ENCODE peak calls at places on chromosomes 13 and 19, in five cellular contexts. R is astrocyte, L is Peyer's patch, U is lung, D is testis. B is an unnamed sample. For H3K4me1, the result is how much of the 10 kb centered on the place peaks cover.

GRCh38 chr13:33388254-33388998 is 102.9 kb upstream of the STARD13 start:
- DNase-seq in R (no peak), L (no peak), U (no peak), D (no peak), B (no peak)

GRCh38 chr19:21094347-21095025 is 12.5 kb downstream of the ZNF714 start:
- DNase-seq in R (no peak), L (no peak), U (no peak), D (no peak), B (no peak)

GRCh38 chr19:33263325-33264023 is 37.8 kb upstream of the SLC7A10 start:
- DNase-seq in R (no peak), L (no peak), U (no peak), D (no peak), B (no peak)

GRCh38 chr13:98345103-98345899 is 168.2 kb upstream of the RNF113B start:
- DNase-seq in R (no peak), L (no peak), U (no peak), D (no peak), B (no peak)

GRCh38 chr13:20721454-20722357 is 18.2 kb downstream of the IL17D start:
- DNase-seq in R (peak), L (no peak), U (peak), D (peak), B (no peak)

GRCh38 chr19:3554254-3555083 is 2.9 kb downstream of the MFSD12 start:
- DNase-seq in R (no peak), L (peak), U (no peak), D (no peak), B (no peak)

GRCh38 chr19:18610556-18611326 is 1.9 kb upstream of the TMEM59L start:
- DNase-seq in R (no peak), L (no peak), U (no peak), D (no peak), B (no peak)

GRCh38 chr19:18479964-18480723 is 41.7 kb downstream of the ELL start:
- DNase-seq in R (peak), L (peak), U (no peak), D (peak), B (no peak)

GRCh38 chr13:75635101-75635620 is 969 bp upstream of the LMO7 start:
- DNase-seq in R (no peak), L (no peak), U (no peak), D (no peak), B (no peak)

GRCh38 chr13:78659450-78660110 is 625 bp upstream of the OBI1 start:
- DNase-seq in R (no peak), L (no peak), U (no peak), D (no peak), B (no peak)

GRCh38 chr13:48493076-48493765 is 39.7 kb downstream of the RCBTB2 start:
- DNase-seq in R (no peak), L (no peak), U (no peak), D (no peak), B (no peak)

GRCh38 chr13:84430441-84430840 is 548.2 kb upstream of the SLITRK1 start:
- DNase-seq in R (no peak), L (no peak), U (no peak), D (no peak), B (no peak)

GRCh38 chr13:45325806-45326205 is 15.2 kb downstream of the TPT1 start:
- DNase-seq in R (peak), L (no peak), U (no peak), D (peak), B (no peak)

GRCh38 chr13:75136151-75136550 is 345.8 kb downstream of the TBC1D4 start:
- DNase-seq in R (peak), L (no peak), U (no peak), D (no peak), B (no peak)

GRCh38 chr19:19443902-19444693 is 38.6 kb downstream of the GATAD2A start:
- DNase-seq in R (no peak), L (no peak), U (no peak), D (no peak), B (no peak)

GRCh38 chr13:66689628-66690027 is 540.5 kb downstream of the PCDH9 start:
- DNase-seq in R (peak), L (no peak), U (no peak), D (peak), B (no peak)

GRCh38 chr13:96029002-96029401 is 24.2 kb downstream of the UGGT2 start:
- DNase-seq in R (no peak), L (no peak), U (no peak), D (no peak), B (no peak)

GRCh38 chr13:50116430-50116973 is 101.3 kb downstream of the KCNRG start:
- DNase-seq in R (no peak), L (no peak), U (no peak), D (no peak), B (no peak)

GRCh38 chr13:100163375-100163774 is 74.5 kb downstream of the PCCA start:
- DNase-seq in R (no peak), L (no peak), U (no peak), D (no peak), B (no peak)

GRCh38 chr13:87393358-87393757 is 277.8 kb upstream of the SLITRK5 start:
- DNase-seq in R (no peak), L (no peak), U (no peak), D (no peak), B (no peak)

GRCh38 chr13:32025730-32026129 is 5.8 kb upstream of the FRY start:
- DNase-seq in R (no peak), L (no peak), U (no peak), D (no peak), B (no peak)

GRCh38 chr13:85314686-85315085 is 484.5 kb downstream of the SLITRK6 start:
- DNase-seq in R (no peak), L (no peak), U (no peak), D (no peak), B (no peak)

GRCh38 chr19:18340990-18341868 is 831 bp downstream of the PGPEP1 start:
- DNase-seq in R (peak), L (peak), U (peak), D (peak), B (no peak)

GRCh38 chr19:35718345-35719041 is 690 bp downstream of the KMT2B start:
- DNase-seq in R (no peak), L (peak), U (peak), D (peak), B (no peak)

GRCh38 chr13:94232956-94233355 is 246.5 kb downstream of the DCT start:
- DNase-seq in R (no peak), L (no peak), U (no peak), D (no peak), B (no peak)

GRCh38 chr13:30312859-30313258 is 5.5 kb upstream of the KATNAL1 start:
- DNase-seq in R (peak), L (no peak), U (no peak), D (no peak), B (no peak)

GRCh38 chr13:98351636-98352035 is 174.6 kb upstream of the RNF113B start:
- DNase-seq in R (no peak), L (no peak), U (no peak), D (no peak), B (no peak)

GRCh38 chr19:48629599-48630288 is 7.4 kb downstream of the DBP start:
- DNase-seq in R (peak), L (peak), U (no peak), D (peak), B (no peak)

GRCh38 chr19:1161716-1162115 is 12.4 kb downstream of the SBNO2 start:
- DNase-seq in R (no peak), L (no peak), U (no peak), D (no peak), B (no peak)
- H3K4me1 ChIP-seq in R (under half), L (under half), U (under half), D (under half), B (under half)

DNA sequence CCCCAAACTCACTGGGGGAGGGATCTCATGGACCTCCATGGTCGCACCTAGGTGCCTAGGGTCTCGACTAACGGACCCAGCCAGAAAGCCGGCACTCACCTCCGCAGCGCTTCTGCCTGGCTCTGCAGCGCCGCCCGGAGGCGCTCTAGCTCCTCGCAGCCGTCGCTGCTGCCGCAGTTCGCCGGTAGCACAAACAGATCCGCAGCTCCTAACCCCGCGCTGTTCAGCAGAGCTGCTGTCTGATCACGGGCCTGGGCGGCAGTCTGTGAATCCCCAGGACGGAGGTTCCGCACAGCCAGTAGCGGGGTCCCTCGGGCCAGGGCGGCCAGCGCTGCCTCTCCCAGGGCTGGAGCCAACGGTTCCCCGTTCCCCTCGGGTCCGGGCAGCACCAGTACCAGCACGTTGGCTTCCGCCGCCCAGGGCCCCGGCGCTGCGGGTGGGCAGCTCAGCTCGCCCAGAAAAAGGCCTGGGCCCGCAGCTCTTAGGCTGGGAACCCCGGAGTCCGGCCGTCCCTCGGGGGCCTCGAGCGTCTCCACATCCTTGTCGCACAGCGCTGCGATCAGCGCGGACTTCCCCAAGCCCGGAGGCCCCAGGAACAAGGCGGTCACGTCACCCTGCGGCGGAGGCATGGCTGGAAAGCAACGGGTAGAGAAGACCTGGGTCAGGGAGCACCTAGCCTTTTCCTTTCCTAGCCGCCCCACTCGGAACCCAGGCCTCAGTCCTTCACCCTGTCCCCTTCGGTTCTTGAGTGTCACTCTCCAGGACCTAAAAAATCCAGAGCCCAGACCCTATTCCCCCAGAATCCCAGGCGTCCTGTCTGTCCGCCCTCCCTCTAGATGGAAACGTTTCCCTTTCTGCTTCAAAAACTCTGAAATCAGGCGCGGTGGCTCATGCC is 977 bp downstream of the IRGQ start:
- DNase-seq in R (peak), L (peak), U (peak), D (peak), B (no peak)
- TF ChIP-seq CTCF in R (peak), L (peak), U (peak), D (peak), B (peak)

DNA sequence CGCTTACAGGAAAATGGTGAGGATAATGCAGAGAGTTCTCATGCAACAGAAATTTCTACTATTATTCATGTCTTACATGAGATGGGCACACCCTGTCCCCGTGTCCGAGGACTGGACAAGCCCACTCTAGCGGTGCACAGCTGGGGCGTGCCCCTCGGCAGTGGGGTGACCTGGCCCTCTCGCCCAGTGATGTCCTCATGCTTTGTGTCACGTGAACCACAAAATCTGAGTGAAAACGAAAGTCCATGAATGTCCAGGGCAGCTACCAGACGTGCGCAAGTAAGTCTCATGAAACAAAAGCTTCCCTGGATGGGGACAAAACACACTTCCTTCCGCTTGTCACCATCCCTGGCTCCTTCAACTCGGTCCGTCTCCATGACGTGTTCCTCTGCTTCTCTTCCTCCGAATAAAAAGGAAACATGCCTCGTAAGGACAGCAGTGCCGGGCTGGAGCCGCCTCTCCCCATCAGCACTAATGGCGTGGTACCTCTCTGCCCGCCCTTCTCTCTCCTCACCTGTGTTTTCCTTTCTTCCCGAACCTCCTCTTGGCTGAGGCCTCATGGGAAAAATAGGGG is 45.6 kb downstream of the ANKRD10 start:
- DNase-seq in R (peak), L (no peak), U (no peak), D (peak), B (no peak)
- H3K27ac ChIP-seq in R (peak), L (peak), U (peak), D (peak), B (peak)

GRCh38 chr19:16445238-16446107 is 26.3 kb downstream of the EPS15L1 start:
- DNase-seq in R (peak), L (peak), U (no peak), D (no peak), B (no peak)
- H3K4me1 ChIP-seq in R (under half), L (under half), U (under half), D (under half), B (under half)

GRCh38 chr13:114145722-114146121 is 13.3 kb upstream of the RASA3 start:
- DNase-seq in R (no peak), L (peak), U (no peak), D (no peak), B (no peak)

GRCh38 chr13:114146173-114146572 is 13.8 kb upstream of the RASA3 start:
- DNase-seq in R (no peak), L (peak), U (no peak), D (no peak), B (no peak)

GRCh38 chr13:114145256-114145655 is 12.8 kb upstream of the RASA3 start:
- DNase-seq in R (no peak), L (peak), U (no peak), D (no peak), B (no peak)

GRCh38 chr13:114147803-114148520 is 15.5 kb upstream of the RASA3 start:
- DNase-seq in R (no peak), L (no peak), U (no peak), D (no peak), B (no peak)

DNA sequence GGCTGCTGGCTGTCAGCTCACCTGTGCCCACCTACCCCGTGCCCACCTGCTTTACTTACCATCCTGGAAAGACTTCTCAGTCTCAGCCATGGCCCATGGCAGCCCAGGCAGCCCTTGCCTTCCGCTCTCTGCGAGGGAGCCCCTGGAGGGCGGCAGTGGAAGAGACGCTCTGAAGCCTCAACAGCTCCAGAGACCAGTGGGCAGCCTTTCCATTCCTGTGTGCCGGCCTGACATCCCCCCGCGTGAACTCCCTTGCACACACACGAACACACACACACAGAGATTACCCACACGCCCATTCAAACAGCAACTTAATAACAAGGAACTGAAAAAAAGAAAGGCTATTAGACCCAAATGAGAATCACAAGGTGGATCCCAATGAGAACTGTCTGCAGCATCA is 14.2 kb upstream of the RASA3 start:
- DNase-seq in R (no peak), L (peak), U (no peak), D (no peak), B (no peak)
- TF ChIP-seq CTCF in R (no peak), L (no peak), U (no peak), D (no peak), B (no peak)

B was measured in esophagus squamous epithelium.